ENCODE peak calls at places on chromosomes 11 and 22, in ten cellular contexts. K, D, S, I, P, O, X, L, Q and V are unnamed samples.

GRCh38 chr11:122755409-122755808 is 82.9 kb upstream of the CRTAM start:
- DNase-seq in K (no peak), D (no peak), S (no peak), I (no peak), P (no peak), O (no peak), X (no peak), L (peak), Q (no peak), V (no peak)

GRCh38 chr22:48218889-48219420 is 1456.5 kb downstream of the TBC1D22A start:
- DNase-seq in K (no peak), D (no peak), S (no peak), I (no peak), P (no peak), O (no peak), X (no peak), L (no peak), Q (no peak), V (no peak)

GRCh38 chr11:75582935-75583709 is 21.1 kb downstream of the SERPINH1 start:
- DNase-seq in K (peak), D (peak), S (no peak), I (peak), P (peak), O (peak), X (no peak), L (peak), Q (peak), V (peak)

GRCh38 chr11:72598901-72599300 is 75.3 kb downstream of the PDE2A start:
- DNase-seq in K (peak), D (peak), S (no peak), I (peak), P (no peak), O (no peak), X (peak), L (peak), Q (no peak), V (peak)

GRCh38 chr11:2375964-2376551 is 1.1 kb upstream of the CD81 start:
- DNase-seq in K (no peak), D (no peak), S (no peak), I (no peak), P (no peak), O (peak), X (peak), L (no peak), Q (no peak), V (no peak)

GRCh38 chr22:49330421-49331222 is 497.1 kb downstream of the BRD1 start:
- DNase-seq in K (peak), D (no peak), S (no peak), I (peak), P (peak), O (no peak), X (no peak), L (no peak), Q (no peak), V (peak)

GRCh38 chr11:61890536-61891330 is 612 bp downstream of the FADS3 start:
- DNase-seq in K (peak), D (peak), S (no peak), I (no peak), P (peak), O (peak), X (no peak), L (peak), Q (peak), V (peak)

GRCh38 chr11:64285885-64286800 is 495 bp downstream of the GPR137 start:
- DNase-seq in K (no peak), D (no peak), S (no peak), I (no peak), P (peak), O (no peak), X (no peak), L (no peak), Q (peak), V (peak)

GRCh38 chr11:88538088-88538487 is 200.6 kb upstream of the CTSC start:
- DNase-seq in K (no peak), D (peak), S (no peak), I (no peak), P (no peak), O (no peak), X (no peak), L (no peak), Q (no peak), V (no peak)

GRCh38 chr11:12531681-12532080 is 142.5 kb upstream of the TEAD1 start:
- DNase-seq in K (peak), D (no peak), S (no peak), I (no peak), P (no peak), O (no peak), X (no peak), L (no peak), Q (no peak), V (no peak)

GRCh38 chr11:64536396-64536935 is 54.6 kb upstream of the SLC22A12 start:
- DNase-seq in K (no peak), D (no peak), S (no peak), I (no peak), P (no peak), O (peak), X (no peak), L (no peak), Q (no peak), V (no peak)

GRCh38 chr11:76216536-76217326 is 10.4 kb upstream of the WNT11 start:
- DNase-seq in K (no peak), D (no peak), S (no peak), I (no peak), P (no peak), O (no peak), X (no peak), L (no peak), Q (no peak), V (no peak)

GRCh38 chr11:77302752-77303151 is 1.3 kb upstream of the GDPD4 start:
- DNase-seq in K (no peak), D (no peak), S (no peak), I (no peak), P (no peak), O (no peak), X (no peak), L (no peak), Q (no peak), V (no peak)

GRCh38 chr11:64036081-64037026 is 623 bp downstream of the FLRT1 start:
- DNase-seq in K (peak), D (no peak), S (no peak), I (no peak), P (no peak), O (no peak), X (no peak), L (peak), Q (no peak), V (no peak)

GRCh38 chr11:131462622-131463021 is 92.2 kb downstream of the NTM start:
- DNase-seq in K (no peak), D (no peak), S (no peak), I (no peak), P (no peak), O (no peak), X (no peak), L (no peak), Q (no peak), V (no peak)

GRCh38 chr11:34234086-34234740 is 123.6 kb downstream of the ABTB2 start:
- DNase-seq in K (no peak), D (peak), S (peak), I (peak), P (no peak), O (no peak), X (peak), L (peak), Q (peak), V (peak)

GRCh38 chr22:23689414-23689813 is 1.4 kb upstream of the RGL4 start:
- DNase-seq in K (no peak), D (no peak), S (no peak), I (peak), P (no peak), O (no peak), X (no peak), L (no peak), Q (no peak), V (no peak)

GRCh38 chr11:122367809-122368231 is 251.8 kb upstream of the BLID start:
- DNase-seq in K (peak), D (peak), S (no peak), I (no peak), P (no peak), O (no peak), X (no peak), L (no peak), Q (peak), V (no peak)

GRCh38 chr11:126334665-126335462 is 20.6 kb upstream of the ST3GAL4 start:
- DNase-seq in K (no peak), D (no peak), S (no peak), I (no peak), P (peak), O (peak), X (no peak), L (no peak), Q (no peak), V (no peak)

GRCh38 chr11:33965032-33965431 is 73.2 kb upstream of the LMO2 start:
- DNase-seq in K (no peak), D (no peak), S (no peak), I (no peak), P (no peak), O (no peak), X (no peak), L (no peak), Q (no peak), V (no peak)

GRCh38 chr11:57491371-57492061 is 24.0 kb downstream of the SLC43A1 start:
- DNase-seq in K (no peak), D (peak), S (no peak), I (peak), P (peak), O (no peak), X (no peak), L (peak), Q (no peak), V (peak)

GRCh38 chr22:41242396-41243117 is 1.8 kb upstream of the CHADL start:
- DNase-seq in K (no peak), D (no peak), S (no peak), I (no peak), P (no peak), O (no peak), X (no peak), L (no peak), Q (no peak), V (no peak)

GRCh38 chr11:34655335-34656008 is 34.6 kb downstream of the EHF start:
- DNase-seq in K (no peak), D (no peak), S (no peak), I (no peak), P (no peak), O (no peak), X (no peak), L (no peak), Q (no peak), V (no peak)

GRCh38 chr11:112511906-112512305 is 251.2 kb upstream of the PLET1 start:
- DNase-seq in K (no peak), D (no peak), S (no peak), I (no peak), P (no peak), O (no peak), X (no peak), L (no peak), Q (no peak), V (no peak)

DNA sequence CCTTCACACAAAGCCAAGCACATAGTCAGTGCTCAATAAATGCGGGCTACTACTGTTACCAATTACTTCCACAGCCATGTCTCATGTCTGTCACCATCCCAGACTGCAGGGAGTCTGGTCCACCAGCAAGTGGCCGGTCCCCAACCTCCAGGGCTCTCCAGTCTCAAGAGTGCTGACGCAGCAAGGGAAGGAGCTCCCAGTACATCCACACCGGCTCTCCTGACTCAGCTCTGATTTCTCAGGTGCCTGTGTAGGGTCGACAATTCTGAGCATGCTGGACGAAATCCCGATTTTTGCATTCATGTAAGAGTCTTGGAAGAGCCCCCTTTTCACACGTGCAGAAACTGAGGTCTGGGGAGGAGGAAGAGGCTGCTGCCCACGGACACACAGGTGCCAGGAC is 10.3 kb upstream of the NEFH start:
- DNase-seq in K (no peak), D (no peak), S (no peak), I (no peak), P (no peak), O (no peak), X (no peak), L (no peak), Q (peak), V (no peak)
- H3K4me3 ChIP-seq in K (no peak), D (no peak), S (peak), I (no peak), P (no peak), O (peak), X (no peak), L (no peak), Q (peak), V (no peak)

DNA sequence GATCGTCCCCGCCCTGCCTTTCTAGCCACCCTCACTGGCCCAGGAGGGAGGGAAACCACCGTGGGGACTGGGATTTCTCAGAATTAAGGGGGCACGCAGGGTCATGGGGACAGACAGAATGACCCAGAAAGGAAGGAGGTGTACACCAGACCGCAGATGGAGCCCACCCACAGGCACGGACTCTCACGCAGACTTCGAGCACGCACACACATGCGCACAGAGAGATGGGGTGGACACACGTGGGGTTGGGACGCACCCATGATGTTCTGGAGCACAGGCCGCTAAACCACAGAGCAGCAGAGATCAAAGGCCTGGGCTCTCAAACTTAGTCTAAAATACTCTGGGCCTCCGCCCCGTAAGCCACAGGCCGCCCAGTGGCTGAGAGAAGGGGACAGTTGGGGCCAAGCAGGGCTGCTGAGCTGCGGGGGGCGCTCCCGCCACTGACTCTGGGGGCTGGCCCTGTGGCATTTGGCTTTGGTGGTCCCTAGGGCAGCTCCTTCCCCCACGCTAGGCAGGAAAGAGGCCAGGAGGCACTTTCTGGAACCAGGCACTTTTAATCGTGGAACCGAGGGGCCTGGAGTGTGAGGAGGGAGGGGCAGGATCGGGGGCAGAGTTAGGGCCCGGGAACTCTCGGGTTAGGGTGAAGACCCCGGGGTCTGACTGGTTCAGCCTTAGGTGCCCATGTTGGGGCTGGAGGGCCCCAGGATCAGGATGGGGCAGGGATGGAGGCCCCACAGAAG is 1.5 kb downstream of the IFITM5 start:
- DNase-seq in K (peak), D (no peak), S (no peak), I (no peak), P (peak), O (peak), X (no peak), L (peak), Q (peak), V (no peak)
- TF ChIP-seq POLR2AphosphoS5 in K (no peak), D (no peak), S (no peak), I (no peak), P (peak), O (peak), X (no peak), L (no peak), Q (no peak), V (no peak)

GRCh38 chr11:8008212-8008611 is 21.1 kb downstream of the EIF3F start:
- DNase-seq in K (no peak), D (no peak), S (no peak), I (no peak), P (no peak), O (no peak), X (no peak), L (no peak), Q (no peak), V (no peak)

GRCh38 chr11:8005556-8005955 is 18.4 kb downstream of the EIF3F start:
- DNase-seq in K (no peak), D (no peak), S (no peak), I (no peak), P (no peak), O (no peak), X (no peak), L (no peak), Q (no peak), V (no peak)

GRCh38 chr11:8003187-8003586 is 16.1 kb downstream of the EIF3F start:
- DNase-seq in K (no peak), D (no peak), S (no peak), I (no peak), P (no peak), O (no peak), X (no peak), L (no peak), Q (no peak), V (no peak)

GRCh38 chr11:8004008-8004407 is 16.9 kb downstream of the EIF3F start:
- DNase-seq in K (no peak), D (no peak), S (no peak), I (no peak), P (no peak), O (no peak), X (no peak), L (no peak), Q (no peak), V (no peak)

GRCh38 chr11:8006349-8006977 is 19.3 kb downstream of the EIF3F start:
- DNase-seq in K (peak), D (peak), S (peak), I (peak), P (no peak), O (no peak), X (peak), L (peak), Q (peak), V (peak)
- TF ChIP-seq POLR2A in K (no peak), D (no peak), S (no peak), I (no peak), P (no peak), O (no peak), X (no peak), L (no peak), Q (no peak), V (no peak)

DNA sequence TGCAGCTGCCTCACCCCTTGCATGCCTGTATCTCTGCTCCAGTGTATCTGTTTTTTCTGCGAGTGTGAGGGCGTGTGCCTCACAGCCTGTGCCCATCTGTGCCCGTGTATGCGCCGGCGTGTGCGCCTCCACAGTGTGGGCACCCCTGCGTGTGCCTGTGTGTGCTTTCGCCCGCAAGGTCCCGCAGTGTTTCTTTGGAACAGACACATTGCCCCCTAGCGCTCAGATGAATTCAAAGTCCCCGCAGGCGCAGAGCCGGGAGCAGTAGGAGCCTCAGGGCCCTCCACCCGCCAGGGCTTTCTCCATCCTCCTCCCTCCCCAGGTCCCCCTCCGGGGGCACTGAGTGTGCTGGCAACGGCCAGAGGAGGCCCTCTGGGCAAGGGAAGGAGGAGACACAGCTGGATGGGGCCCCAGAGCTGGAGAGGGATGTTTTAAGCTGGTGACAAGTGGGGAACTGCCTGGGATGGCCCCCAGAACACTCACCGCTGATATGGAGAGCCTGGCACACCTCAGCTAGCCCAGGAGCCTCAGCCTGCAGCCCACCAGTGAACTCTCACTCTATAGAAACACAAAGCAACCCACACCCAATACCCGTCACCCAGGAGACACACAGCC is 3.2 kb upstream of the MN1 start:
- DNase-seq in K (peak), D (peak), S (no peak), I (peak), P (no peak), O (no peak), X (peak), L (peak), Q (peak), V (peak)
- H3K4me3 ChIP-seq in K (no peak), D (no peak), S (no peak), I (no peak), P (no peak), O (no peak), X (no peak), L (no peak), Q (no peak), V (no peak)

GRCh38 chr11:65661599-65662246 is 993 bp downstream of the RELA start:
- DNase-seq in K (peak), D (no peak), S (no peak), I (no peak), P (peak), O (no peak), X (no peak), L (no peak), Q (no peak), V (no peak)

GRCh38 chr11:65660038-65660437 is 2.7 kb downstream of the RELA start:
- DNase-seq in K (no peak), D (no peak), S (no peak), I (no peak), P (peak), O (no peak), X (no peak), L (no peak), Q (no peak), V (no peak)

GRCh38 chr11:65662247-65662801 is 392 bp downstream of the RELA start:
- DNase-seq in K (no peak), D (peak), S (no peak), I (no peak), P (no peak), O (no peak), X (no peak), L (no peak), Q (no peak), V (no peak)

GRCh38 chr11:65663634-65664200 is 1.0 kb upstream of the RELA start:
- DNase-seq in K (peak), D (peak), S (no peak), I (peak), P (peak), O (peak), X (no peak), L (peak), Q (no peak), V (peak)

GRCh38 chr11:65662802-65663633 is at the start of gene RELA:
- DNase-seq in K (peak), D (peak), S (peak), I (peak), P (peak), O (peak), X (peak), L (peak), Q (peak), V (peak)
- TF ChIP-seq POLR2AphosphoS5 in K (peak), D (peak), S (peak), I (peak), P (peak), O (peak), X (peak), L (peak), Q (peak), V (peak)

GRCh38 chr11:118437046-118437735 is 899 bp downstream of the KMT2A start:
- DNase-seq in K (peak), D (peak), S (no peak), I (no peak), P (peak), O (peak), X (peak), L (peak), Q (peak), V (peak)

GRCh38 chr11:118438314-118438931 is 2.1 kb downstream of the KMT2A start:
- DNase-seq in K (peak), D (peak), S (no peak), I (no peak), P (peak), O (peak), X (peak), L (peak), Q (peak), V (peak)

GRCh38 chr11:118436639-118437045 is 350 bp downstream of the KMT2A start:
- DNase-seq in K (peak), D (no peak), S (no peak), I (no peak), P (peak), O (peak), X (no peak), L (no peak), Q (peak), V (peak)

GRCh38 chr11:118435893-118436624 is at the start of gene KMT2A:
- DNase-seq in K (peak), D (peak), S (peak), I (peak), P (peak), O (peak), X (peak), L (peak), Q (peak), V (peak)

GRCh38 chr11:118437736-118438125 is 1.4 kb downstream of the KMT2A start:
- DNase-seq in K (peak), D (peak), S (no peak), I (no peak), P (peak), O (peak), X (peak), L (peak), Q (peak), V (peak)
- TF ChIP-seq POLR2A in K (no peak), D (no peak), S (no peak), I (no peak), P (no peak), O (no peak), X (no peak), L (no peak), Q (no peak), V (no peak)